ENCODE peak calls at places on chromosomes 11 and 22, in eight cellular contexts. O is activated gamma-delta T cell treated with Interleukin-2 at 50 U/mL for 16 hours; P is ureter; R is lower lobe of right lung; H is iris pigment epithelial cell; N is AG04450; K is aorta; T is activated CD8-positive, alpha-beta memory T cell treated with anti-CD3 and anti-CD28 coated beads for 48 hours. I is an unnamed sample.

GRCh38 chr22:41847300-41847699 is 14.4 kb downstream of the SREBF2 start:
- DNase-seq in O (no peak), P (no peak), R (no peak), H (no peak), N (no peak), K (no peak), T (no peak), I (no peak)

GRCh38 chr11:128323381-128323780 is 264.0 kb downstream of the ETS1 start:
- DNase-seq in O (no peak), P (no peak), R (no peak), H (peak; percentile 71), N (no peak), K (no peak), T (no peak), I (no peak)

GRCh38 chr22:38832005-38832978 is 11.5 kb downstream of the NPTXR start:
- DNase-seq in O (no peak), P (no peak), R (peak; percentile 34), H (no peak), N (no peak), K (peak; percentile 40), T (no peak), I (no peak)

GRCh38 chr11:121300313-121300971 is 7.9 kb downstream of the SC5D start:
- DNase-seq in O (no peak), P (no peak), R (peak; percentile 51), H (no peak), N (no peak), K (no peak), T (no peak), I (no peak)

GRCh38 chr22:39554170-39554569 is 16.4 kb upstream of the CACNA1I start:
- DNase-seq in O (no peak), P (no peak), R (no peak), H (no peak), N (no peak), K (no peak), T (no peak), I (no peak)

GRCh38 chr11:8652140-8652539 is 30.3 kb downstream of the TRIM66 start:
- DNase-seq in O (no peak), P (no peak), R (no peak), H (peak; percentile 85), N (peak; percentile 93), K (no peak), T (no peak), I (no peak)

GRCh38 chr22:30922151-30922611 is 46.4 kb downstream of the MORC2 start:
- DNase-seq in O (peak; percentile 77), P (peak; percentile 77), R (peak; percentile 80), H (peak; percentile 9), N (no peak), K (peak; percentile 86), T (peak; percentile 50), I (peak; percentile 21)

GRCh38 chr11:119529063-119529845 is 106.3 kb upstream of the THY1 start:
- DNase-seq in O (no peak), P (no peak), R (no peak), H (no peak), N (no peak), K (no peak), T (no peak), I (no peak)

GRCh38 chr11:24965780-24966179 is 468.9 kb downstream of the LUZP2 start:
- DNase-seq in O (no peak), P (no peak), R (no peak), H (peak; percentile 45), N (no peak), K (no peak), T (no peak), I (no peak)

GRCh38 chr11:70788247-70789022 is 390.1 kb downstream of the CTTN start:
- DNase-seq in O (no peak), P (no peak), R (no peak), H (peak; percentile 75), N (peak; percentile 37), K (no peak), T (no peak), I (no peak)

GRCh38 chr11:44550123-44550522 is 15.3 kb upstream of the CD82 start:
- DNase-seq in O (no peak), P (no peak), R (no peak), H (no peak), N (no peak), K (no peak), T (no peak), I (no peak)

GRCh38 chr22:24391836-24392217 is 35.6 kb upstream of the ADORA2A start:
- DNase-seq in O (no peak), P (no peak), R (no peak), H (peak; percentile 95), N (peak; percentile 38), K (no peak), T (no peak), I (no peak)

GRCh38 chr22:46797355-46797754 is 34.9 kb downstream of the TBC1D22A start:
- DNase-seq in O (no peak), P (no peak), R (no peak), H (peak; percentile 55), N (no peak), K (no peak), T (no peak), I (no peak)

GRCh38 chr11:112805658-112806057 is 155.6 kb upstream of the NCAM1 start:
- DNase-seq in O (no peak), P (no peak), R (no peak), H (no peak), N (no peak), K (no peak), T (no peak), I (no peak)

GRCh38 chr11:113457784-113458183 is 17.4 kb downstream of the DRD2 start:
- DNase-seq in O (no peak), P (no peak), R (no peak), H (no peak), N (no peak), K (no peak), T (no peak), I (no peak)